ENCODE peak calls at places on chromosome 1, in four cellular contexts. X is Calu3, I is tibial artery, L is Caki2. B is an unnamed sample.

GRCh38 chr1:5611855-5612254 is 380.4 kb downstream of the NPHP4 start:
- DNase-seq in X (no peak), I (no peak), L (peak; percentile 88), B (no peak)

GRCh38 chr1:91282695-91283420 is 121.8 kb downstream of the HFM1 start:
- DNase-seq in X (peak; percentile 66), I (peak; percentile 65), L (peak; percentile 53), B (peak; percentile 72)

GRCh38 chr1:32101233-32101681 is 6.6 kb upstream of the KPNA6 start:
- DNase-seq in X (no peak), I (no peak), L (peak; percentile 39), B (peak; percentile 30)

GRCh38 chr1:110421159-110421777 is 13.8 kb upstream of the LAMTOR5 start:
- DNase-seq in X (no peak), I (peak; percentile 65), L (no peak), B (no peak)

GRCh38 chr1:39625462-39626273 is 13.8 kb downstream of the HEYL start:
- DNase-seq in X (no peak), I (peak; percentile 99), L (no peak), B (no peak)

GRCh38 chr1:207711285-207711684 is 40.6 kb upstream of the CD46 start:
- DNase-seq in X (peak; percentile 32), I (no peak), L (peak; percentile 39), B (peak; percentile 39)

GRCh38 chr1:227549892-227550291 is 13.5 kb upstream of the ZNF678 start:
- DNase-seq in X (no peak), I (no peak), L (no peak), B (no peak)

GRCh38 chr1:31505884-31506497 is 70.3 kb upstream of the TINAGL1 start:
- DNase-seq in X (no peak), I (no peak), L (no peak), B (no peak)

GRCh38 chr1:245785433-245785832 is 630.6 kb downstream of the KIF26B start:
- DNase-seq in X (no peak), I (no peak), L (no peak), B (no peak)

GRCh38 chr1:35324486-35324885 is 56.0 kb downstream of the ZMYM4 start:
- DNase-seq in X (no peak), I (no peak), L (no peak), B (peak; percentile 2)